ENCODE peak calls at places on chromosome 17, in five cellular contexts. V, J, E, T and O are unnamed samples.

GRCh38 chr17:58224315-58224714 is 5.3 kb upstream of the MKS1 start:
- DNase-seq in V (no peak), J (no peak), E (no peak), T (peak; percentile 53), O (peak; percentile 42)

GRCh38 chr17:82297280-82297803 is 20.1 kb downstream of the CD7 start:
- DNase-seq in V (peak; percentile 63), J (peak; percentile 77), E (peak; percentile 37), T (peak; percentile 95), O (no peak)

GRCh38 chr17:47423406-47424295 is 99.9 kb downstream of the EFCAB13 start:
- DNase-seq in V (no peak), J (no peak), E (no peak), T (no peak), O (peak; percentile 1)

GRCh38 chr17:45144199-45145034 is 3.9 kb upstream of the HEXIM1 start:
- DNase-seq in V (peak; percentile 32), J (no peak), E (no peak), T (no peak), O (no peak)

GRCh38 chr17:32518856-32519768 is 32.3 kb downstream of the CDK5R1 start:
- DNase-seq in V (peak; percentile 33), J (no peak), E (peak; percentile 18), T (no peak), O (peak; percentile 56)

GRCh38 chr17:79607941-79608728 is 2.7 kb downstream of the RBFOX3 start:
- DNase-seq in V (no peak), J (no peak), E (no peak), T (peak; percentile 25), O (peak; percentile 14)

GRCh38 chr17:81251091-81251942 is 12.2 kb downstream of the NDUFAF8 start:
- DNase-seq in V (no peak), J (no peak), E (no peak), T (no peak), O (no peak)

GRCh38 chr17:40342575-40343058 is 21.9 kb downstream of the GJD3 start:
- DNase-seq in V (no peak), J (no peak), E (no peak), T (no peak), O (no peak)

GRCh38 chr17:81482673-81483072 is 29.9 kb downstream of the ACTG1 start:
- DNase-seq in V (no peak), J (no peak), E (no peak), T (no peak), O (no peak)

GRCh38 chr17:57597531-57598453 is 147.3 kb downstream of the CCDC182 start:
- DNase-seq in V (no peak), J (no peak), E (peak; percentile 8), T (peak; percentile 84), O (peak; percentile 85)

GRCh38 chr17:64058547-64059115 is 38.2 kb upstream of the ICAM2 start:
- DNase-seq in V (no peak), J (no peak), E (no peak), T (peak; percentile 66), O (no peak)

GRCh38 chr17:56699186-56699895 is 105.8 kb downstream of the NOG start:
- DNase-seq in V (no peak), J (no peak), E (peak; percentile 92), T (peak; percentile 80), O (peak; percentile 82)

GRCh38 chr17:45371414-45372324 is 54.8 kb upstream of the MAP3K14 start:
- DNase-seq in V (no peak), J (no peak), E (peak; percentile 91), T (peak; percentile 97), O (peak; percentile 82)

GRCh38 chr17:18028684-18029540 is 10.1 kb downstream of the ATPAF2 start:
- DNase-seq in V (no peak), J (no peak), E (no peak), T (no peak), O (peak; percentile 9)

GRCh38 chr17:46097497-46097896 is 95.7 kb downstream of the KANSL1 start:
- DNase-seq in V (no peak), J (no peak), E (no peak), T (peak; percentile 49), O (no peak)

GRCh38 chr17:1201132-1201702 is 21.4 kb upstream of the ABR start:
- DNase-seq in V (peak; percentile 7), J (no peak), E (no peak), T (no peak), O (no peak)

GRCh38 chr17:71505200-71505599 is 615.6 kb upstream of the SOX9 start:
- DNase-seq in V (no peak), J (no peak), E (peak; percentile 26), T (no peak), O (no peak)

GRCh38 chr17:68910256-68910705 is 44.9 kb downstream of the ABCA8 start:
- DNase-seq in V (no peak), J (no peak), E (no peak), T (peak; percentile 40), O (peak; percentile 62)

GRCh38 chr17:51434434-51435170 is 174.3 kb downstream of the UTP18 start:
- DNase-seq in V (no peak), J (no peak), E (no peak), T (no peak), O (no peak)

GRCh38 chr17:18356624-18357023 is 6.7 kb downstream of the SHMT1 start:
- DNase-seq in V (no peak), J (no peak), E (peak; percentile 8), T (peak; percentile 73), O (no peak)

GRCh38 chr17:15966183-15966878 is 21.4 kb downstream of the ADORA2B start:
- DNase-seq in V (no peak), J (no peak), E (no peak), T (no peak), O (peak; percentile 80)

GRCh38 chr17:36705651-36706436 is 104.5 kb downstream of the MRM1 start:
- DNase-seq in V (peak; percentile 6), J (peak; percentile 50), E (no peak), T (peak; percentile 49), O (no peak)

GRCh38 chr17:81553018-81553615 is 964 bp upstream of the FAAP100 start:
- DNase-seq in V (peak; percentile 84), J (peak; percentile 94), E (no peak), T (peak; percentile 75), O (peak; percentile 95)

GRCh38 chr17:37648555-37648954 is 5.3 kb upstream of the DDX52 start:
- DNase-seq in V (no peak), J (peak; percentile 46), E (peak; percentile 51), T (peak; percentile 87), O (no peak)

GRCh38 chr17:67328026-67328425 is 38.4 kb downstream of the PSMD12 start:
- DNase-seq in V (no peak), J (no peak), E (no peak), T (no peak), O (no peak)

GRCh38 chr17:81387235-81388060 is 7.8 kb upstream of the BAHCC1 start:
- DNase-seq in V (no peak), J (no peak), E (no peak), T (peak; percentile 63), O (peak; percentile 86)

GRCh38 chr17:61395409-61395982 is 4.1 kb upstream of the TBX2 start:
- DNase-seq in V (no peak), J (no peak), E (no peak), T (no peak), O (no peak)

GRCh38 chr17:38466346-38467315 is 38.4 kb downstream of the ARHGAP23 start:
- DNase-seq in V (no peak), J (no peak), E (no peak), T (no peak), O (no peak)

GRCh38 chr17:31919802-31920525 is 16.8 kb upstream of the SUZ12 start:
- DNase-seq in V (no peak), J (no peak), E (no peak), T (peak; percentile 35), O (no peak)

GRCh38 chr17:21029032-21029431 is 13.8 kb downstream of the USP22 start:
- DNase-seq in V (no peak), J (no peak), E (peak; percentile 29), T (peak; percentile 78), O (no peak)

GRCh38 chr17:69501591-69502468 is 87.3 kb downstream of the MAP2K6 start:
- DNase-seq in V (no peak), J (no peak), E (peak; percentile 29), T (peak; percentile 64), O (peak; percentile 62)

GRCh38 chr17:73282629-73283028 is 20.9 kb upstream of the CPSF4L start:
- DNase-seq in V (no peak), J (no peak), E (no peak), T (no peak), O (no peak)

GRCh38 chr17:80826955-80827645 is 164.5 kb upstream of the CHMP6 start:
- DNase-seq in V (no peak), J (no peak), E (peak; percentile 82), T (peak; percentile 98), O (peak; percentile 88)

GRCh38 chr17:63440127-63440769 is 5.9 kb downstream of the CYB561 start:
- DNase-seq in V (no peak), J (no peak), E (no peak), T (no peak), O (no peak)

GRCh38 chr17:39357978-39358377 is 43.4 kb downstream of the FBXL20 start:
- DNase-seq in V (no peak), J (no peak), E (no peak), T (no peak), O (no peak)

GRCh38 chr17:43645765-43646481 is 15.8 kb downstream of the MEOX1 start:
- DNase-seq in V (no peak), J (no peak), E (no peak), T (peak; percentile 74), O (no peak)

GRCh38 chr17:352421-353212 is at the start of gene RPH3AL:
- DNase-seq in V (no peak), J (no peak), E (no peak), T (peak; percentile 13), O (no peak)

GRCh38 chr17:57295526-57296023 is 39.3 kb downstream of the MSI2 start:
- DNase-seq in V (no peak), J (no peak), E (peak; percentile 34), T (peak; percentile 21), O (peak; percentile 80)

GRCh38 chr17:74924250-74924948 is at the start of gene OTOP2:
- DNase-seq in V (no peak), J (no peak), E (no peak), T (no peak), O (no peak)

GRCh38 chr17:36591434-36592315 is at the start of gene DHRS11:
- DNase-seq in V (peak; percentile 70), J (peak; percentile 75), E (no peak), T (peak; percentile 58), O (peak; percentile 61)